ENCODE peak calls at places on chromosomes 16 and 17, in ten cellular contexts. A is astrocyte of the spinal cord, B is AG08395, G is NCI-H446, F is AG10803, O is progenitor cell of endocrine pancreas, V is bronchial epithelial cell, Q is activated B cell treated with CpG ODN at 0.5 μM for 24 hours, U is memory B cell, M is right lobe of liver. Y is an unnamed sample.
A peak's percentile ranks its signal among the peaks of the same experiment; 100 is the strongest.

GRCh38 chr17:4586043-4586442 is 1.7 kb downstream of the SMTNL2 start:
- DNase-seq in A (no peak), B (no peak), G (no peak), F (no peak), O (no peak), V (no peak), Q (no peak), U (no peak), M (no peak), Y (no peak)

GRCh38 chr16:1572664-1573063 is 39.2 kb downstream of the TMEM204 start:
- DNase-seq in A (no peak), B (no peak), G (no peak), F (no peak), O (no peak), V (no peak), Q (no peak), U (no peak), M (no peak), Y (no peak)

GRCh38 chr17:2853722-2854580 is 57.7 kb downstream of the RAP1GAP2 start:
- DNase-seq in A (no peak), B (no peak), G (no peak), F (no peak), O (peak; percentile 56), V (peak; percentile 18), Q (no peak), U (peak; percentile 37), M (no peak), Y (no peak)

GRCh38 chr16:28297784-28298510 is 5.6 kb downstream of the SBK1 start:
- DNase-seq in A (no peak), B (no peak), G (no peak), F (no peak), O (no peak), V (no peak), Q (no peak), U (no peak), M (no peak), Y (no peak)

GRCh38 chr17:71975331-71975801 is 145.5 kb upstream of the SOX9 start:
- DNase-seq in A (peak; percentile 63), B (peak; percentile 60), G (peak; percentile 77), F (peak; percentile 46), O (no peak), V (no peak), Q (no peak), U (no peak), M (no peak), Y (peak; percentile 16)

GRCh38 chr17:47792979-47793378 is 28.6 kb downstream of the OSBPL7 start:
- DNase-seq in A (no peak), B (no peak), G (no peak), F (no peak), O (no peak), V (no peak), Q (no peak), U (no peak), M (no peak), Y (no peak)

GRCh38 chr17:68457168-68457538 is at the start of gene WIPI1:
- DNase-seq in A (no peak), B (peak; percentile 3), G (no peak), F (no peak), O (no peak), V (no peak), Q (peak; percentile 57), U (peak; percentile 69), M (peak; percentile 82), Y (no peak)

GRCh38 chr17:30905742-30906100 is 317 bp downstream of the TEFM start:
- DNase-seq in A (peak; percentile 17), B (peak; percentile 24), G (no peak), F (no peak), O (no peak), V (peak; percentile 6), Q (no peak), U (no peak), M (no peak), Y (no peak)

GRCh38 chr16:22141746-22142145 is 20.6 kb upstream of the SDR42E2 start:
- DNase-seq in A (no peak), B (peak; percentile 40), G (no peak), F (peak; percentile 16), O (no peak), V (peak; percentile 33), Q (no peak), U (no peak), M (no peak), Y (peak; percentile 7)

GRCh38 chr16:5056347-5056746 is 9.4 kb downstream of the C16orf89 start:
- DNase-seq in A (no peak), B (peak; percentile 44), G (no peak), F (no peak), O (no peak), V (peak; percentile 29), Q (peak; percentile 20), U (no peak), M (no peak), Y (no peak)

GRCh38 chr16:53896711-53897110 is 192.8 kb downstream of the FTO start:
- DNase-seq in A (no peak), B (no peak), G (peak; percentile 68), F (peak; percentile 10), O (no peak), V (no peak), Q (no peak), U (no peak), M (no peak), Y (no peak)

GRCh38 chr17:42191209-42191608 is 3.1 kb downstream of the GHDC start:
- DNase-seq in A (no peak), B (no peak), G (no peak), F (no peak), O (no peak), V (no peak), Q (no peak), U (no peak), M (no peak), Y (no peak)

GRCh38 chr17:51000835-51001638 is 119.6 kb downstream of the SPAG9 start:
- DNase-seq in A (peak; percentile 82), B (peak; percentile 66), G (peak; percentile 54), F (peak; percentile 77), O (no peak), V (peak; percentile 64), Q (no peak), U (no peak), M (no peak), Y (peak; percentile 78)

GRCh38 chr17:60573139-60573975 is 26.6 kb upstream of the PPM1D start:
- DNase-seq in A (peak; percentile 52), B (peak; percentile 36), G (no peak), F (peak; percentile 86), O (no peak), V (no peak), Q (no peak), U (no peak), M (no peak), Y (peak; percentile 98)

GRCh38 chr17:78734841-78735641 is 47.0 kb downstream of the CYTH1 start:
- DNase-seq in A (no peak), B (no peak), G (no peak), F (no peak), O (no peak), V (no peak), Q (peak; percentile 39), U (no peak), M (no peak), Y (no peak)

GRCh38 chr17:44188757-44189403 is 2.1 kb downstream of the TMUB2 start:
- DNase-seq in A (no peak), B (no peak), G (no peak), F (no peak), O (no peak), V (no peak), Q (no peak), U (no peak), M (no peak), Y (no peak)

GRCh38 chr16:28304214-28304613 is 11.9 kb downstream of the SBK1 start:
- DNase-seq in A (peak; percentile 23), B (peak; percentile 33), G (no peak), F (peak; percentile 18), O (no peak), V (no peak), Q (no peak), U (no peak), M (no peak), Y (peak; percentile 58)

GRCh38 chr16:27245276-27246231 is 23.0 kb downstream of the NSMCE1 start:
- DNase-seq in A (peak; percentile 81), B (peak; percentile 81), G (peak; percentile 65), F (peak; percentile 97), O (no peak), V (peak; percentile 96), Q (no peak), U (no peak), M (no peak), Y (peak; percentile 97)

GRCh38 chr16:12896562-12896961 is 4.8 kb upstream of the SHISA9 start:
- DNase-seq in A (peak; percentile 8), B (peak; percentile 15), G (peak; percentile 60), F (peak; percentile 48), O (no peak), V (peak; percentile 10), Q (no peak), U (no peak), M (no peak), Y (peak; percentile 8)

GRCh38 chr16:57944961-57945739 is 25.8 kb downstream of the CNGB1 start:
- DNase-seq in A (no peak), B (no peak), G (no peak), F (no peak), O (no peak), V (no peak), Q (no peak), U (no peak), M (peak; percentile 17), Y (no peak)

GRCh38 chr17:58110012-58110411 is 26.8 kb downstream of the DYNLL2 start:
- DNase-seq in A (no peak), B (no peak), G (no peak), F (no peak), O (no peak), V (no peak), Q (no peak), U (no peak), M (no peak), Y (no peak)

GRCh38 chr16:67112591-67113399 is 3.1 kb downstream of the PHAF1 start:
- DNase-seq in A (no peak), B (no peak), G (no peak), F (no peak), O (no peak), V (no peak), Q (no peak), U (no peak), M (no peak), Y (no peak)

GRCh38 chr17:15031971-15032370 is 233.2 kb downstream of the PMP22 start:
- DNase-seq in A (no peak), B (no peak), G (no peak), F (no peak), O (no peak), V (no peak), Q (no peak), U (no peak), M (no peak), Y (no peak)

GRCh38 chr17:21004016-21004930 is 38.5 kb downstream of the USP22 start:
- DNase-seq in A (no peak), B (no peak), G (no peak), F (no peak), O (no peak), V (no peak), Q (no peak), U (no peak), M (no peak), Y (no peak)

GRCh38 chr17:66281671-66282369 is 20.6 kb upstream of the PRKCA start:
- DNase-seq in A (no peak), B (no peak), G (no peak), F (peak; percentile 50), O (no peak), V (no peak), Q (no peak), U (no peak), M (no peak), Y (no peak)

GRCh38 chr17:55436224-55437164 is 14.9 kb upstream of the MMD start:
- DNase-seq in A (no peak), B (no peak), G (no peak), F (no peak), O (no peak), V (peak; percentile 59), Q (no peak), U (no peak), M (no peak), Y (no peak)

GRCh38 chr16:89363621-89364393 is 126.6 kb downstream of the ANKRD11 start:
- DNase-seq in A (peak; percentile 86), B (peak; percentile 62), G (no peak), F (peak; percentile 68), O (no peak), V (peak; percentile 82), Q (no peak), U (no peak), M (peak; percentile 47), Y (peak; percentile 84)

GRCh38 chr17:63961355-63962207 is 11.1 kb downstream of the SCN4A start:
- DNase-seq in A (peak; percentile 59), B (peak; percentile 71), G (no peak), F (peak; percentile 37), O (peak; percentile 41), V (peak; percentile 59), Q (no peak), U (peak; percentile 37), M (peak; percentile 84), Y (peak; percentile 68)